ENCODE peak calls at places on chromosomes 6 and 20, in four cellular contexts. One of them, this sample, is unnamed.

GRCh38 chr6:146389740-146390139 is 153.9 kb upstream of the RAB32 start:
- DNase-seq in GM23338: no peak
- DNase-seq in activated T-cell treated with anti-CD3 and anti-CD28 coated beads for 24 hours: no peak
- DNase-seq in neural crest cell: no peak
- DNase-seq in this sample: no peak

GRCh38 chr20:41776450-41776849 is 158.3 kb upstream of the CHD6 start:
- DNase-seq in GM23338: no peak
- DNase-seq in activated T-cell treated with anti-CD3 and anti-CD28 coated beads for 24 hours: no peak
- DNase-seq in neural crest cell: no peak
- DNase-seq in this sample: no peak

GRCh38 chr6:444653-445275 is 53.2 kb downstream of the IRF4 start:
- DNase-seq in GM23338: no peak
- DNase-seq in activated T-cell treated with anti-CD3 and anti-CD28 coated beads for 24 hours: peak
- DNase-seq in neural crest cell: no peak
- DNase-seq in this sample: no peak

GRCh38 chr20:10171864-10172751 is 46.5 kb upstream of the SNAP25 start:
- DNase-seq in GM23338: peak
- DNase-seq in activated T-cell treated with anti-CD3 and anti-CD28 coated beads for 24 hours: peak
- DNase-seq in neural crest cell: peak
- DNase-seq in this sample: peak

GRCh38 chr20:47175501-47175900 is 181.0 kb downstream of the ZMYND8 start:
- DNase-seq in GM23338: no peak
- DNase-seq in activated T-cell treated with anti-CD3 and anti-CD28 coated beads for 24 hours: no peak
- DNase-seq in neural crest cell: no peak
- DNase-seq in this sample: no peak

GRCh38 chr6:148864941-148865340 is 118.1 kb downstream of the UST start:
- DNase-seq in GM23338: no peak
- DNase-seq in activated T-cell treated with anti-CD3 and anti-CD28 coated beads for 24 hours: no peak
- DNase-seq in neural crest cell: no peak
- DNase-seq in this sample: no peak

GRCh38 chr6:85081102-85081501 is 316.7 kb upstream of the TBX18 start:
- DNase-seq in GM23338: no peak
- DNase-seq in activated T-cell treated with anti-CD3 and anti-CD28 coated beads for 24 hours: no peak
- DNase-seq in neural crest cell: no peak
- DNase-seq in this sample: no peak

GRCh38 chr20:34302312-34302722 is 838 bp downstream of the AHCY start:
- DNase-seq in GM23338: peak
- DNase-seq in activated T-cell treated with anti-CD3 and anti-CD28 coated beads for 24 hours: peak
- DNase-seq in neural crest cell: no peak
- DNase-seq in this sample: no peak

GRCh38 chr20:14773486-14773885 is 436.1 kb upstream of the FLRT3 start:
- DNase-seq in GM23338: no peak
- DNase-seq in activated T-cell treated with anti-CD3 and anti-CD28 coated beads for 24 hours: no peak
- DNase-seq in neural crest cell: no peak
- DNase-seq in this sample: no peak

GRCh38 chr6:1509241-1509640 is 100.5 kb upstream of the FOXC1 start:
- DNase-seq in GM23338: no peak
- DNase-seq in activated T-cell treated with anti-CD3 and anti-CD28 coated beads for 24 hours: no peak
- DNase-seq in neural crest cell: no peak
- DNase-seq in this sample: no peak

GRCh38 chr20:23507346-23507745 is 16.4 kb downstream of the CST8 start:
- DNase-seq in GM23338: peak
- DNase-seq in activated T-cell treated with anti-CD3 and anti-CD28 coated beads for 24 hours: no peak
- DNase-seq in neural crest cell: no peak
- DNase-seq in this sample: no peak

GRCh38 chr20:50151034-50151743 is 2.3 kb downstream of the PEDS1 start:
- DNase-seq in GM23338: peak
- DNase-seq in activated T-cell treated with anti-CD3 and anti-CD28 coated beads for 24 hours: no peak
- DNase-seq in neural crest cell: no peak
- DNase-seq in this sample: no peak

GRCh38 chr6:146357578-146358340 is 185.9 kb upstream of the RAB32 start:
- DNase-seq in GM23338: no peak
- DNase-seq in activated T-cell treated with anti-CD3 and anti-CD28 coated beads for 24 hours: no peak
- DNase-seq in neural crest cell: no peak
- DNase-seq in this sample: peak

GRCh38 chr6:79604583-79605037 is 26.5 kb upstream of the SH3BGRL2 start:
- DNase-seq in GM23338: no peak
- DNase-seq in activated T-cell treated with anti-CD3 and anti-CD28 coated beads for 24 hours: no peak
- DNase-seq in neural crest cell: no peak
- DNase-seq in this sample: peak

GRCh38 chr20:33648396-33649004 is 13.6 kb upstream of the C20orf144 start:
- DNase-seq in GM23338: no peak
- DNase-seq in activated T-cell treated with anti-CD3 and anti-CD28 coated beads for 24 hours: no peak
- DNase-seq in neural crest cell: no peak
- DNase-seq in this sample: no peak

GRCh38 chr6:149125309-149125708 is 192.2 kb upstream of the TAB2 start:
- DNase-seq in GM23338: no peak
- DNase-seq in activated T-cell treated with anti-CD3 and anti-CD28 coated beads for 24 hours: no peak
- DNase-seq in neural crest cell: no peak
- DNase-seq in this sample: no peak

GRCh38 chr6:2989332-2990178 is 10.1 kb upstream of the NQO2 start:
- DNase-seq in GM23338: peak
- DNase-seq in activated T-cell treated with anti-CD3 and anti-CD28 coated beads for 24 hours: peak
- DNase-seq in neural crest cell: peak
- DNase-seq in this sample: peak

GRCh38 chr20:48382304-48382703 is 445.5 kb downstream of the PREX1 start:
- DNase-seq in GM23338: no peak
- DNase-seq in activated T-cell treated with anti-CD3 and anti-CD28 coated beads for 24 hours: no peak
- DNase-seq in neural crest cell: no peak
- DNase-seq in this sample: no peak

GRCh38 chr6:118263929-118264486 is 284.1 kb upstream of the PLN start:
- DNase-seq in GM23338: peak
- DNase-seq in activated T-cell treated with anti-CD3 and anti-CD28 coated beads for 24 hours: no peak
- DNase-seq in neural crest cell: peak
- DNase-seq in this sample: no peak

GRCh38 chr6:2259002-2259494 is 13.6 kb upstream of the GMDS start:
- DNase-seq in GM23338: no peak
- DNase-seq in activated T-cell treated with anti-CD3 and anti-CD28 coated beads for 24 hours: no peak
- DNase-seq in neural crest cell: no peak
- DNase-seq in this sample: no peak

GRCh38 chr6:22368794-22369193 is 72.0 kb upstream of the PRL start:
- DNase-seq in GM23338: no peak
- DNase-seq in activated T-cell treated with anti-CD3 and anti-CD28 coated beads for 24 hours: no peak
- DNase-seq in neural crest cell: no peak
- DNase-seq in this sample: no peak